ENCODE peak calls at places on chromosomes 2 and 18, in seven cellular contexts. M, I, D, B, N, Q and Y are unnamed samples.

GRCh38 chr2:26061539-26061938 is 27.7 kb downstream of the RAB10 start:
- DNase-seq in M (no peak), Q (no peak), B (no peak), I (no peak), N (no peak), D (no peak), Y (no peak)

GRCh38 chr2:241702405-241703127 is 727 bp downstream of the ING5 start:
- DNase-seq in M (peak), I (peak), B (peak), N (peak), Q (no peak), D (peak), Y (peak)

GRCh38 chr2:4579977-4580376 is 876.6 kb downstream of the DCDC2C start:
- DNase-seq in N (no peak), B (no peak), I (no peak), D (no peak), M (no peak), Q (no peak), Y (no peak)

GRCh38 chr2:129720360-129720759 is 259.1 kb upstream of the RAB6C start:
- DNase-seq in N (no peak), I (no peak), M (no peak), Q (no peak), D (no peak), B (no peak), Y (no peak)

GRCh38 chr2:155393406-155393805 is 694.9 kb downstream of the KCNJ3 start:
- DNase-seq in D (no peak), B (no peak), I (no peak), M (no peak), N (no peak), Q (no peak), Y (no peak)

GRCh38 chr2:179751184-179751809 is 110.1 kb downstream of the ZNF385B start:
- DNase-seq in M (peak), N (no peak), B (peak), Q (no peak), I (peak), D (no peak), Y (peak)

GRCh38 chr2:23904692-23905091 is 22.2 kb downstream of the ATAD2B start:
- DNase-seq in M (no peak), N (no peak), B (no peak), Q (no peak), D (no peak), I (peak), Y (peak)

GRCh38 chr2:217657252-217657651 is 345.5 kb downstream of the TNS1 start:
- DNase-seq in N (no peak), I (no peak), B (no peak), Q (no peak), M (no peak), D (no peak), Y (no peak)

GRCh38 chr2:222424281-222424728 is at the start of gene SGPP2:
- DNase-seq in B (peak), N (peak), D (peak), M (no peak), Q (no peak), I (no peak), Y (no peak)

GRCh38 chr2:53286336-53286735 is 481.3 kb upstream of the CHAC2 start:
- DNase-seq in Q (no peak), N (no peak), M (no peak), I (peak), B (no peak), D (no peak), Y (peak)

GRCh38 chr18:70385474-70385873 is 96.6 kb downstream of the SOCS6 start:
- DNase-seq in B (no peak), I (peak), N (no peak), M (no peak), Q (no peak), D (no peak), Y (no peak)

GRCh38 chr18:32696376-32696775 is 76.4 kb downstream of the KLHL14 start:
- DNase-seq in M (no peak), N (no peak), B (no peak), I (no peak), Q (no peak), D (no peak), Y (no peak)

GRCh38 chr18:27621236-27621890 is 436.3 kb upstream of the CHST9 start:
- DNase-seq in D (no peak), Q (no peak), I (no peak), N (no peak), M (no peak), B (no peak), Y (no peak)

GRCh38 chr18:11909597-11910026 is 1.5 kb upstream of the MPPE1 start:
- DNase-seq in M (peak), N (no peak), B (no peak), D (no peak), I (peak), Q (no peak), Y (peak)

GRCh38 chr2:74233648-74234047 is 35.2 kb downstream of the MTHFD2 start:
- DNase-seq in N (no peak), B (no peak), M (no peak), Q (no peak), D (no peak), I (no peak), Y (no peak)

GRCh38 chr2:25711641-25712369 is 38.4 kb upstream of the DTNB start:
- DNase-seq in B (no peak), I (no peak), D (no peak), Q (no peak), M (peak), N (no peak), Y (peak)

GRCh38 chr2:9112079-9112721 is 94.4 kb upstream of the ASAP2 start:
- DNase-seq in D (no peak), I (peak), N (no peak), B (no peak), Q (peak), M (no peak), Y (peak)

GRCh38 chr2:96414161-96414713 is 78.7 kb downstream of the NCAPH start:
- DNase-seq in D (no peak), N (no peak), I (no peak), M (no peak), Q (no peak), B (no peak), Y (no peak)

GRCh38 chr2:6864938-6865345 is 765 bp downstream of the CMPK2 start:
- DNase-seq in I (no peak), N (peak), B (no peak), Q (no peak), D (no peak), M (no peak), Y (no peak)

GRCh38 chr2:204479557-204479956 is 65.7 kb upstream of the PARD3B start:
- DNase-seq in B (no peak), D (no peak), M (no peak), N (no peak), Q (no peak), I (peak), Y (peak)

GRCh38 chr18:78999939-79000338 is 20.3 kb downstream of the SALL3 start:
- DNase-seq in B (no peak), I (no peak), D (no peak), Q (no peak), M (no peak), N (no peak), Y (no peak)

GRCh38 chr2:132391381-132391780 is 25.2 kb upstream of the GPR39 start:
- DNase-seq in D (no peak), M (no peak), Q (no peak), N (no peak), B (no peak), I (no peak), Y (no peak)

GRCh38 chr2:43193652-43193995 is 32.8 kb downstream of the ZFP36L2 start:
- DNase-seq in B (no peak), D (no peak), Q (no peak), M (no peak), N (no peak), I (no peak), Y (no peak)

GRCh38 chr2:230542751-230543150 is 126.8 kb downstream of the SP100 start:
- DNase-seq in Q (no peak), M (no peak), I (no peak), B (no peak), N (no peak), D (no peak), Y (peak)

GRCh38 chr2:202377308-202377736 is 1.2 kb downstream of the BMPR2 start:
- DNase-seq in D (no peak), B (peak), M (no peak), Q (no peak), I (peak), N (peak), Y (peak)